ENCODE peak calls at places on chromosome 17, in seven cellular contexts. One of them, this sample, is unnamed.

GRCh38 chr17:17935321-17936271 is 36.6 kb downstream of the TOM1L2 start:
- DNase-seq in ovary: no peak
- DNase-seq in PC-3: peak
- DNase-seq in CD4-positive, alpha-beta T cell: no peak
- DNase-seq in transverse colon: peak
- DNase-seq in testis: no peak
- DNase-seq in heart right ventricle: no peak
- DNase-seq in this sample: no peak

GRCh38 chr17:55318081-55318480 is 53.3 kb downstream of the HLF start:
- DNase-seq in ovary: no peak
- DNase-seq in PC-3: no peak
- DNase-seq in CD4-positive, alpha-beta T cell: no peak
- DNase-seq in transverse colon: no peak
- DNase-seq in testis: no peak
- DNase-seq in heart right ventricle: no peak
- DNase-seq in this sample: no peak

GRCh38 chr17:66717680-66718079 is 117.2 kb upstream of the CACNG5 start:
- DNase-seq in ovary: no peak
- DNase-seq in PC-3: peak
- DNase-seq in CD4-positive, alpha-beta T cell: no peak
- DNase-seq in transverse colon: peak
- DNase-seq in testis: no peak
- DNase-seq in heart right ventricle: no peak
- DNase-seq in this sample: no peak

GRCh38 chr17:82775033-82775823 is 23.4 kb downstream of the TBCD start:
- DNase-seq in ovary: peak
- DNase-seq in PC-3: peak
- DNase-seq in CD4-positive, alpha-beta T cell: no peak
- DNase-seq in transverse colon: peak
- DNase-seq in testis: peak
- DNase-seq in heart right ventricle: peak
- DNase-seq in this sample: peak

GRCh38 chr17:72193395-72194106 is 72.7 kb downstream of the SOX9 start:
- DNase-seq in ovary: no peak
- DNase-seq in PC-3: no peak
- DNase-seq in CD4-positive, alpha-beta T cell: no peak
- DNase-seq in transverse colon: no peak
- DNase-seq in testis: no peak
- DNase-seq in heart right ventricle: peak
- DNase-seq in this sample: no peak

GRCh38 chr17:42378597-42379594 is 9.3 kb downstream of the STAT3 start:
- DNase-seq in ovary: no peak
- DNase-seq in PC-3: no peak
- DNase-seq in CD4-positive, alpha-beta T cell: no peak
- DNase-seq in transverse colon: peak
- DNase-seq in testis: no peak
- DNase-seq in heart right ventricle: no peak
- DNase-seq in this sample: no peak

GRCh38 chr17:41785091-41785875 is 1.2 kb downstream of the JUP start:
- DNase-seq in ovary: no peak
- DNase-seq in PC-3: peak
- DNase-seq in CD4-positive, alpha-beta T cell: no peak
- DNase-seq in transverse colon: peak
- DNase-seq in testis: no peak
- DNase-seq in heart right ventricle: no peak
- DNase-seq in this sample: no peak

GRCh38 chr17:39950871-39951348 is 11.9 kb upstream of the GSDMA start:
- DNase-seq in ovary: peak
- DNase-seq in PC-3: no peak
- DNase-seq in CD4-positive, alpha-beta T cell: no peak
- DNase-seq in transverse colon: no peak
- DNase-seq in testis: no peak
- DNase-seq in heart right ventricle: peak
- DNase-seq in this sample: no peak

GRCh38 chr17:67133161-67133560 is 88.8 kb downstream of the CACNG1 start:
- DNase-seq in ovary: no peak
- DNase-seq in PC-3: no peak
- DNase-seq in CD4-positive, alpha-beta T cell: no peak
- DNase-seq in transverse colon: no peak
- DNase-seq in testis: no peak
- DNase-seq in heart right ventricle: no peak
- DNase-seq in this sample: no peak

GRCh38 chr17:2057714-2058520 is 3.0 kb downstream of the HIC1 start:
- DNase-seq in ovary: peak
- DNase-seq in PC-3: no peak
- DNase-seq in CD4-positive, alpha-beta T cell: no peak
- DNase-seq in transverse colon: no peak
- DNase-seq in testis: no peak
- DNase-seq in heart right ventricle: no peak
- DNase-seq in this sample: no peak

GRCh38 chr17:2057130-2057713 is 2.3 kb downstream of the HIC1 start:
- DNase-seq in ovary: peak
- DNase-seq in PC-3: no peak
- DNase-seq in CD4-positive, alpha-beta T cell: no peak
- DNase-seq in transverse colon: no peak
- DNase-seq in testis: no peak
- DNase-seq in heart right ventricle: no peak
- DNase-seq in this sample: no peak

GRCh38 chr17:2059837-2060658 is 5.1 kb downstream of the HIC1 start:
- DNase-seq in ovary: no peak
- DNase-seq in PC-3: no peak
- DNase-seq in CD4-positive, alpha-beta T cell: no peak
- DNase-seq in transverse colon: no peak
- DNase-seq in testis: no peak
- DNase-seq in heart right ventricle: no peak
- DNase-seq in this sample: no peak

GRCh38 chr17:2059125-2059836 is 4.4 kb downstream of the HIC1 start:
- DNase-seq in ovary: no peak
- DNase-seq in PC-3: no peak
- DNase-seq in CD4-positive, alpha-beta T cell: no peak
- DNase-seq in transverse colon: no peak
- DNase-seq in testis: no peak
- DNase-seq in heart right ventricle: no peak
- DNase-seq in this sample: no peak

DNA sequence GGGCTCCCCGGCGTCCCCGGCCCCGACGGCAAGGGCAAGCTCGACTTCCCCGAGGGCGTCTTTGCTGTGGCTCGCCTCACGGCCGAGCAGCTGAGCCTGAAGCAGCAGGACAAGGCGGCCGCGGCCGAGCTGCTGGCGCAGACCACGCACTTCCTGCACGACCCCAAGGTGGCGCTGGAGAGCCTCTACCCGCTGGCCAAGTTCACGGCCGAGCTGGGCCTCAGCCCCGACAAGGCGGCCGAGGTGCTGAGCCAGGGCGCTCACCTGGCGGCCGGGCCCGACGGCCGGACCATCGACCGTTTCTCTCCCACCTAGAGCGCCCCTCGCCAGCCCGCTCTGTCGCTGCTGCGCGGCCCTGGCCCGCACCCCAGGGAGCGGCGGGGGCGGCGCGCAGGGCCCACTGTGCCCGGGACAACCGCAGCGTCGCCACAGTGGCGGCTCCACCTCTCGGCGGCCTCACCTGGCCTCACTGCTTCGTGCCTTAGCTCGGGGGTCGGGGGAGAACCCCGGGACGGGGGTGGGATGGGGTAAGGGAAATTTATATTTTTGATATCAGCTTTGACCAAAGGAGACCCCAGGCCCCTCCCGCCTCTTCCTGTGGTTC is 3.7 kb downstream of the HIC1 start:
- DNase-seq in ovary: peak
- DNase-seq in PC-3: no peak
- DNase-seq in CD4-positive, alpha-beta T cell: peak
- DNase-seq in transverse colon: peak
- DNase-seq in testis: peak
- DNase-seq in heart right ventricle: peak
- DNase-seq in this sample: no peak
- H3K27ac ChIP-seq in ovary: peak
- H3K27ac ChIP-seq in PC-3: no peak
- H3K27ac ChIP-seq in CD4-positive, alpha-beta T cell: no peak
- H3K27ac ChIP-seq in transverse colon: peak
- H3K27ac ChIP-seq in testis: peak
- H3K27ac ChIP-seq in heart right ventricle: peak
- H3K27ac ChIP-seq in this sample: no peak

GRCh38 chr17:27420211-27420950 is 35.9 kb upstream of the KSR1 start:
- DNase-seq in ovary: no peak
- DNase-seq in PC-3: no peak
- DNase-seq in CD4-positive, alpha-beta T cell: no peak
- DNase-seq in transverse colon: no peak
- DNase-seq in testis: no peak
- DNase-seq in heart right ventricle: no peak
- DNase-seq in this sample: no peak
- H3K27ac ChIP-seq in ovary: no peak
- H3K27ac ChIP-seq in PC-3: no peak
- H3K27ac ChIP-seq in CD4-positive, alpha-beta T cell: no peak
- H3K27ac ChIP-seq in transverse colon: no peak
- H3K27ac ChIP-seq in testis: no peak
- H3K27ac ChIP-seq in heart right ventricle: no peak
- H3K27ac ChIP-seq in this sample: no peak

GRCh38 chr17:78112508-78113471 is 15.8 kb downstream of the TMC6 start:
- DNase-seq in ovary: peak
- DNase-seq in PC-3: peak
- DNase-seq in CD4-positive, alpha-beta T cell: peak
- DNase-seq in transverse colon: peak
- DNase-seq in testis: peak
- DNase-seq in heart right ventricle: peak
- DNase-seq in this sample: peak
- H3K27ac ChIP-seq in ovary: no peak
- H3K27ac ChIP-seq in PC-3: no peak
- H3K27ac ChIP-seq in CD4-positive, alpha-beta T cell: peak
- H3K27ac ChIP-seq in transverse colon: no peak
- H3K27ac ChIP-seq in testis: no peak
- H3K27ac ChIP-seq in heart right ventricle: peak
- H3K27ac ChIP-seq in this sample: peak

DNA sequence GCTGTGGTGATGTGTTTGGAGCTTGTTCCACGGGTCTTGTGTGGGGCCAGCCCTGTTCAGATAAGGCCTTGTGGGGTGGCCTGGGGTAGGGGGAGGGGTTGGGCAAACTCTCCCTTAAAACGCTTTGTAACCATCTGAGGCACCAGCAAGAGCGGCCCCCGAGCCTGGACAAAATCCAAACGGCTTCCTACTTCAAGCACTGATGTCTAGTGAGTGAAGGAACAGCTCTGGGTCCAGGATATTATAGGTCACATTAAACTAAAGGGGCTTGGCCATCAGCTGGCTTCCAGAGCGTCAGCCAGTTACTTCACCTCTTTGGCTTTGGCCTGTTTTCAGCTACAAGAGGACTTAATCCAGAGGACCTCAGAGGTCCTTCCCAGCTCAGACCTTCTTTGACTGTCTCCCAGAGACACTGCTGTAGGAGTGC is 11.9 kb downstream of the SERPINF1 start:
- DNase-seq in ovary: peak
- DNase-seq in PC-3: no peak
- DNase-seq in CD4-positive, alpha-beta T cell: no peak
- DNase-seq in transverse colon: no peak
- DNase-seq in testis: peak
- DNase-seq in heart right ventricle: no peak
- DNase-seq in this sample: no peak
- H3K27ac ChIP-seq in ovary: peak
- H3K27ac ChIP-seq in PC-3: no peak
- H3K27ac ChIP-seq in CD4-positive, alpha-beta T cell: peak
- H3K27ac ChIP-seq in transverse colon: peak
- H3K27ac ChIP-seq in testis: peak
- H3K27ac ChIP-seq in heart right ventricle: peak
- H3K27ac ChIP-seq in this sample: no peak

DNA sequence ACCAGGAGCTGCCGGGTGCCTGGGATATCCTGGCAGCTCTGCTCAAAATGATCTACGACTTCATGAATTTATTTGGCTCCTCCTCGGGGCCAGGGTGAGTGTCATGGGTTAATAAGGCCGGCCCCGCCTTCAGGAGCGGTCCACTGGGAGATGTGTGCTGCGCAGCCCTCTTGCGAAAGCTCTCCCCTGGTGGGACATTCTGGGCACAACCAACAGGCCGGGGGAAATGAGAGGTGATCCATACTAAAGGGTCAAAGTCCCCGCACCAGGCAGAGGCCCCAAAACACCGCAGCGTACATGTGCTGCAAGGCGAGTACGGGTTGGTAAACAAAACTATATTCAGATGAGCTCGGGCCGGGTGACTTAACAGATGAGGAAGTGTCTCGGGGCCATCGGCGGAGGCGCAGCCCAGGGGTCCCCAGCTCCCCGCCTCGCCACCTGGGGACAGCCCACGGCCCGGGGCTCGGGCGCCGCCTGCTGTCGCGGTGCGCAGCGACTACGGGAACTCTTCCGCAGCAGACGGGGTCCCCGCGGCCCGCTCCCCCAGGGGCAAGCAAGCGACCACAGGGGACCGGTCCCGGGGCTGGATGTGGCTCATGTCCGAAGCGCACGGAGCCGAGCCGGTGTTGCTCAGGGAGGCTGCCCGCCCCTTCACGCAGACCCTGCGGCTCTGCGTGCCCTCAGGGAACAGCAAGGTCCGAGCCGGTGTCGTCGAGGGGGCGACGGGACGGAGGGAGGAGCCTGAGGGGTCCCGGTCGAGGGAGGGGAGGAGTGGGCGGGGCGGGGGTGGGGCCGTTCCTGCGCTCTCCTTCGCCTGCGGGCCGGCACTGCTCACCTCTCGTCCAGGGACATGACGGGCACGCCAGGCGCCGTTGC is at the start of gene RAB37:
- DNase-seq in ovary: no peak
- DNase-seq in PC-3: no peak
- DNase-seq in CD4-positive, alpha-beta T cell: no peak
- DNase-seq in transverse colon: peak
- DNase-seq in testis: no peak
- DNase-seq in heart right ventricle: peak
- DNase-seq in this sample: no peak
- H3K27ac ChIP-seq in ovary: no peak
- H3K27ac ChIP-seq in PC-3: no peak
- H3K27ac ChIP-seq in CD4-positive, alpha-beta T cell: peak
- H3K27ac ChIP-seq in transverse colon: peak
- H3K27ac ChIP-seq in testis: no peak
- H3K27ac ChIP-seq in heart right ventricle: no peak
- H3K27ac ChIP-seq in this sample: no peak

DNA sequence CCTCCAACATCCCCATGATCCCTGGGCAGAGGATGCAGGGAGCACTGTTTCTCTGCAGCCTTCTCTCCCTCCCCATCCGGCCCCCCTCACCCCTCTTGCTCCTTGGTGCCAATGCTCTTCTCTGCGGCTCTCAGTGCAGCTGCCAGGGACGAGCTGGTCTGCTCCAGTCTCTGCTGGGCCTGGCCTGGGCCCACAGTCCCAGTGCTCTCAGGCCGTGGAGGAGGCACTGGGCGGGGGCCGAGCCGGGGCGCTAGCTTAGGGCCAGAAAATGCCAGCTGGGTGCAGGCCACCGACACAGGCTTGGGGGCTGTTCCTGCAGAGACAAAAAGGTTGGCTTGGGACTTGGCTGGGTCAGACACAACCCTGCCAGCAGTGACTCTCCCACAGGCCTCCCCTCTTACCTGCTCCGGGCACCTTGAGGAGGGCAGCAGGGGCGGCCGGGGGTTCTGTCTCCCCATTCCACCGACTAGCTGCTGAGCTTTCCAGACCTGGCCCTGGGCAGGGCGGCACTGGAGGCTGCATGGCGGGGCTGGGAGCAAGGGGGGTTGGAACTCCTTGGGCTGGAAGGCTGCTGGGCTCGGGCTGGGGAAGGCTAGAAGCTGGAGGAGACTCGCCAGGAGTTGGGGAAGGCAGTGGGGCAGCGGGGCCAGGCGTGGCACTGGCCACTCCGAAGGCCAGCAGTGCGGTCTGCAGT is 13.8 kb downstream of the CASKIN2 start:
- DNase-seq in ovary: no peak
- DNase-seq in PC-3: no peak
- DNase-seq in CD4-positive, alpha-beta T cell: no peak
- DNase-seq in transverse colon: no peak
- DNase-seq in testis: peak
- DNase-seq in heart right ventricle: peak
- DNase-seq in this sample: peak
- H3K27ac ChIP-seq in ovary: no peak
- H3K27ac ChIP-seq in PC-3: no peak
- H3K27ac ChIP-seq in CD4-positive, alpha-beta T cell: no peak
- H3K27ac ChIP-seq in transverse colon: no peak
- H3K27ac ChIP-seq in testis: peak
- H3K27ac ChIP-seq in heart right ventricle: peak
- H3K27ac ChIP-seq in this sample: peak